ENCODE peak calls at places on chromosomes 1 and 21, in five cellular contexts. G is AG09309, K is T-helper 2 cell, V is brain microvascular endothelial cell, T is substantia nigra. W is an unnamed sample.

GRCh38 chr1:9275567-9276034 is 17.1 kb upstream of the SPSB1 start:
- DNase-seq in T (no peak), G (no peak), K (peak; percentile 96), V (peak; percentile 90), W (no peak)

GRCh38 chr21:45938453-45938755 is 43.2 kb upstream of the COL6A1 start:
- DNase-seq in T (no peak), K (no peak), G (no peak), V (no peak), W (no peak)

GRCh38 chr1:212035123-212035834 is at the start of the genes DTL and INTS7:
- DNase-seq in K (peak; percentile 99), V (peak; percentile 98), T (peak; percentile 96), G (peak; percentile 98), W (peak; percentile 98)

GRCh38 chr1:218330043-218330623 is 15.0 kb upstream of the TGFB2 start:
- DNase-seq in V (no peak), G (no peak), T (no peak), K (peak; percentile 48), W (no peak)

GRCh38 chr1:27353629-27354028 is 11.8 kb downstream of the SYTL1 start:
- DNase-seq in G (no peak), T (no peak), K (no peak), V (no peak), W (no peak)

GRCh38 chr1:245500546-245500945 is 345.8 kb downstream of the KIF26B start:
- DNase-seq in V (no peak), T (no peak), K (no peak), G (peak; percentile 89), W (peak; percentile 66)

GRCh38 chr1:114854693-114855320 is at the start of gene SYCP1:
- DNase-seq in T (no peak), G (no peak), V (no peak), K (peak; percentile 3), W (no peak)

GRCh38 chr1:180168786-180169640 is 14.3 kb downstream of the QSOX1 start:
- DNase-seq in K (peak; percentile 39), V (no peak), G (no peak), T (no peak), W (no peak)

GRCh38 chr1:244049142-244049968 is 1.7 kb upstream of the ZBTB18 start:
- DNase-seq in K (peak; percentile 59), T (peak; percentile 46), V (no peak), G (no peak), W (no peak)

GRCh38 chr1:161763522-161764098 is 2.5 kb upstream of the ATF6 start:
- DNase-seq in K (peak; percentile 76), G (no peak), T (no peak), V (no peak), W (no peak)

GRCh38 chr1:115893545-115893944 is 52.6 kb upstream of the NHLH2 start:
- DNase-seq in K (no peak), V (no peak), G (no peak), T (no peak), W (no peak)

GRCh38 chr1:24112381-24113169 is 640 bp upstream of the MYOM3 start:
- DNase-seq in V (peak; percentile 70), K (peak; percentile 79), G (peak; percentile 42), T (no peak), W (peak; percentile 23)

GRCh38 chr1:81505831-81506230 is 294.9 kb upstream of the ADGRL2 start:
- DNase-seq in V (no peak), T (no peak), K (no peak), G (no peak), W (no peak)

GRCh38 chr1:180249725-180250498 is 19.8 kb downstream of the LHX4 start:
- DNase-seq in G (no peak), K (no peak), V (no peak), T (no peak), W (no peak)

GRCh38 chr21:39055167-39055767 is 128.0 kb downstream of the PSMG1 start:
- DNase-seq in T (no peak), G (no peak), V (no peak), K (no peak), W (no peak)

GRCh38 chr21:29196021-29196663 is 65.7 kb downstream of the MAP3K7CL start:
- DNase-seq in V (peak; percentile 95), G (no peak), T (no peak), K (peak; percentile 77), W (no peak)

GRCh38 chr1:202618387-202619022 is 91.7 kb downstream of the SYT2 start:
- DNase-seq in K (peak; percentile 16), V (peak; percentile 59), T (no peak), G (no peak), W (no peak)

GRCh38 chr1:150152772-150153461 is 3.2 kb downstream of the PLEKHO1 start:
- DNase-seq in T (no peak), G (no peak), K (no peak), V (peak; percentile 69), W (no peak)

GRCh38 chr1:172551279-172551678 is 18.3 kb downstream of the SUCO start:
- DNase-seq in T (no peak), G (no peak), K (no peak), V (no peak), W (no peak)

GRCh38 chr1:186225089-186225488 is 150.0 kb downstream of the TPR start:
- DNase-seq in V (no peak), T (no peak), K (no peak), G (no peak), W (no peak)

GRCh38 chr1:166086113-166086908 is 80.5 kb downstream of the FAM78B start:
- DNase-seq in T (no peak), V (no peak), K (peak; percentile 25), G (no peak), W (no peak)

GRCh38 chr1:84379128-84379527 is 19.2 kb upstream of the DNASE2B start:
- DNase-seq in V (peak; percentile 61), G (peak; percentile 24), T (no peak), K (no peak), W (peak; percentile 15)

GRCh38 chr1:63643926-63644325 is 50.7 kb downstream of the PGM1 start:
- DNase-seq in G (no peak), K (no peak), T (no peak), V (no peak), W (no peak)

GRCh38 chr1:33280091-33280661 is 23.9 kb downstream of the ZNF362 start:
- DNase-seq in G (no peak), K (no peak), V (no peak), T (no peak), W (no peak)

GRCh38 chr1:204003536-204003935 is 69.4 kb upstream of the SOX13 start:
- DNase-seq in T (no peak), V (no peak), G (no peak), K (no peak), W (no peak)

GRCh38 chr1:112061852-112062451 is 72.5 kb upstream of the KCND3 start:
- DNase-seq in G (no peak), K (peak; percentile 11), V (no peak), T (no peak), W (no peak)

GRCh38 chr21:28127390-28127789 is 865.3 kb downstream of the LTN1 start:
- DNase-seq in K (no peak), T (no peak), V (no peak), G (no peak), W (peak; percentile 32)

GRCh38 chr1:902802-903201 is 20.9 kb upstream of the SAMD11 start:
- DNase-seq in T (no peak), K (no peak), G (no peak), V (no peak), W (no peak)

GRCh38 chr1:31154632-31155215 is 85.0 kb downstream of the NKAIN1 start:
- DNase-seq in T (peak; percentile 23), V (peak; percentile 50), G (no peak), K (peak; percentile 80), W (no peak)

GRCh38 chr1:155273134-155273982 is at the start of gene CLK2:
- DNase-seq in T (peak; percentile 88), K (peak; percentile 98), G (peak; percentile 43), V (peak; percentile 87), W (peak; percentile 69)

GRCh38 chr1:103106426-103107321 is 1.6 kb downstream of the COL11A1 start:
- DNase-seq in V (peak; percentile 49), T (no peak), G (no peak), K (no peak), W (no peak)